ENCODE peak calls at places on chromosome 13, in four cellular contexts. C is AG04450, I is GM23248, B is tibial nerve. F is an unnamed sample.

GRCh38 chr13:80717834-80718233 is 376.9 kb upstream of the SPRY2 start:
- DNase-seq in C (no peak), I (no peak), B (no peak), F (no peak)

GRCh38 chr13:43804461-43805070 is 17.8 kb upstream of the ENOX1 start:
- DNase-seq in C (peak), I (peak), B (no peak), F (no peak)

GRCh38 chr13:104584481-104584880 is 1518.3 kb upstream of the SLC10A2 start:
- DNase-seq in C (no peak), I (no peak), B (no peak), F (no peak)

GRCh38 chr13:37617162-37617561 is 18.6 kb upstream of the POSTN start:
- DNase-seq in C (no peak), I (peak), B (no peak), F (no peak)

GRCh38 chr13:25112856-25113255 is 16.9 kb downstream of the PABPC3 start:
- DNase-seq in C (no peak), I (no peak), B (no peak), F (no peak)

GRCh38 chr13:73000027-73000674 is 58.7 kb upstream of the KLF5 start:
- DNase-seq in C (no peak), I (peak), B (no peak), F (no peak)

GRCh38 chr13:34931572-34931971 is 10.5 kb upstream of the NBEA start:
- DNase-seq in C (no peak), I (peak), B (no peak), F (no peak)

GRCh38 chr13:42551611-42552010 is 22.3 kb upstream of the TNFSF11 start:
- DNase-seq in C (no peak), I (no peak), B (no peak), F (no peak)

GRCh38 chr13:93963266-93964131 is 516.0 kb downstream of the DCT start:
- DNase-seq in C (no peak), I (peak), B (no peak), F (no peak)

GRCh38 chr13:43686557-43686956 is 100.2 kb downstream of the ENOX1 start:
- DNase-seq in C (peak), I (peak), B (no peak), F (no peak)

GRCh38 chr13:26946675-26947342 is 186.2 kb upstream of the GPR12 start:
- DNase-seq in C (peak), I (peak), B (no peak), F (no peak)

GRCh38 chr13:94389544-94390351 is 89.7 kb downstream of the DCT start:
- DNase-seq in C (no peak), I (peak), B (no peak), F (no peak)

GRCh38 chr13:49664606-49665005 is 26.7 kb downstream of the EBPL start:
- DNase-seq in C (no peak), I (no peak), B (no peak), F (no peak)

GRCh38 chr13:98509271-98510155 is 67.4 kb downstream of the STK24 start:
- DNase-seq in C (peak), I (peak), B (no peak), F (no peak)

GRCh38 chr13:71759506-71760225 is 107.3 kb downstream of the DACH1 start:
- DNase-seq in C (no peak), I (no peak), B (no peak), F (no peak)

GRCh38 chr13:50340566-50341287 is 325.5 kb downstream of the KCNRG start:
- DNase-seq in C (no peak), I (no peak), B (peak), F (no peak)

GRCh38 chr13:23447927-23448326 is 14.4 kb upstream of the SACS start:
- DNase-seq in C (peak), I (peak), B (no peak), F (no peak)

GRCh38 chr13:54852831-54853230 is 1824.2 kb downstream of the OLFM4 start:
- DNase-seq in C (no peak), I (no peak), B (no peak), F (no peak)

GRCh38 chr13:45119469-45119989 is 781 bp upstream of the GTF2F2 start:
- DNase-seq in C (peak), I (peak), B (no peak), F (no peak)

GRCh38 chr13:26614721-26615120 is 57.2 kb downstream of the WASF3 start:
- DNase-seq in C (no peak), I (no peak), B (no peak), F (no peak)

GRCh38 chr13:38804536-38804935 is 117.7 kb downstream of the FREM2 start:
- DNase-seq in C (no peak), I (peak), B (no peak), F (no peak)

GRCh38 chr13:94309997-94310842 is 169.3 kb downstream of the DCT start:
- DNase-seq in C (peak), I (peak), B (no peak), F (no peak)

GRCh38 chr13:37878496-37878895 is 8.9 kb upstream of the TRPC4 start:
- DNase-seq in C (no peak), I (peak), B (no peak), F (no peak)

GRCh38 chr13:113981611-113982295 is 7.9 kb upstream of the C13orf46 start:
- DNase-seq in C (no peak), I (no peak), B (no peak), F (peak)

GRCh38 chr13:41960195-41960699 is 662 bp downstream of the VWA8 start:
- DNase-seq in C (no peak), I (peak), B (no peak), F (no peak)

GRCh38 chr13:73833331-73834070 is 300.7 kb downstream of the KLF12 start:
- DNase-seq in C (peak), I (peak), B (no peak), F (no peak)

GRCh38 chr13:25175026-25175425 is 2.9 kb upstream of the AMER2 start:
- DNase-seq in C (no peak), I (no peak), B (no peak), F (no peak)

GRCh38 chr13:74287672-74288169 is 153.5 kb upstream of the KLF12 start:
- DNase-seq in C (peak), I (peak), B (peak), F (peak)

GRCh38 chr13:110590577-110590976 is 24.8 kb upstream of the NAXD start:
- DNase-seq in C (no peak), I (no peak), B (no peak), F (no peak)

GRCh38 chr13:20230913-20231838 is 943 bp downstream of the GJB6 start:
- DNase-seq in C (no peak), I (no peak), B (no peak), F (no peak)

GRCh38 chr13:53198017-53198416 is 169.4 kb downstream of the OLFM4 start:
- DNase-seq in C (no peak), I (no peak), B (no peak), F (no peak)

GRCh38 chr13:93388701-93389100 is 162.1 kb downstream of the GPC6 start:
- DNase-seq in C (peak), I (peak), B (no peak), F (no peak)

GRCh38 chr13:112894673-112895481 is 74.1 kb upstream of the MCF2L start:
- DNase-seq in C (no peak), I (no peak), B (no peak), F (no peak)
- H3K4me3 ChIP-seq in C (no peak), I (no peak), B (no peak), F (peak)

GRCh38 chr13:100490692-100491091 is 97.9 kb downstream of the GGACT start:
- DNase-seq in C (no peak), I (no peak), B (no peak), F (no peak)
- H3K27ac ChIP-seq in C (no peak), I (no peak), B (no peak), F (peak)

GRCh38 chr13:30464496-30465351 is 1.0 kb downstream of the HMGB1 start:
- DNase-seq in C (peak), I (peak), B (peak), F (peak)
- H3K4me3 ChIP-seq in C (peak), I (peak), B (peak), F (peak)

GRCh38 chr13:28179974-28180373 is 41.6 kb downstream of the PAN3 start:
- DNase-seq in C (no peak), I (peak), B (no peak), F (no peak)

GRCh38 chr13:28177877-28178276 is 39.5 kb downstream of the PAN3 start:
- DNase-seq in C (no peak), I (no peak), B (no peak), F (no peak)

GRCh38 chr13:28181413-28181812 is 43.1 kb downstream of the PAN3 start:
- DNase-seq in C (no peak), I (peak), B (no peak), F (no peak)

GRCh38 chr13:28173793-28174192 is 35.4 kb downstream of the PAN3 start:
- DNase-seq in C (no peak), I (peak), B (no peak), F (no peak)

DNA sequence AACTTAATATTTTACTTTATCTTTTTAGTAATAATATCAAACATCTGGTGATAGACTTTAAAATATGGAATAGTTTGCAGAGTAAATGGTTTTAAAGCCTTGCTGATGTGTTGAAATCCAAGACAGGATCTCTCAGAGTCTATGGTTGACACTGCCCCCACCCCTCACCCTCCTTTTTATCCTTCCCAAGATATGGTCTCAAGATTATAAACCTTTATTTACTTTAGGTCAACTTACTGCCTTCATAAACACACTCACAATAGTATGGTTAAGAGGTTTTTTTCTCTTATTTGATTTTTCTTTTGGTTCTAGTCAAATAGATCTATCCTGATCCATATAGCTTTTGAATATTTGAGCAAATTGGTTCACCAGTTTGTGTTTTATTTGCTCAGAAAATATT is 39.0 kb downstream of the PAN3 start:
- DNase-seq in C (no peak), I (no peak), B (no peak), F (no peak)
- H3K27ac ChIP-seq in C (no peak), I (no peak), B (no peak), F (no peak)

DNA sequence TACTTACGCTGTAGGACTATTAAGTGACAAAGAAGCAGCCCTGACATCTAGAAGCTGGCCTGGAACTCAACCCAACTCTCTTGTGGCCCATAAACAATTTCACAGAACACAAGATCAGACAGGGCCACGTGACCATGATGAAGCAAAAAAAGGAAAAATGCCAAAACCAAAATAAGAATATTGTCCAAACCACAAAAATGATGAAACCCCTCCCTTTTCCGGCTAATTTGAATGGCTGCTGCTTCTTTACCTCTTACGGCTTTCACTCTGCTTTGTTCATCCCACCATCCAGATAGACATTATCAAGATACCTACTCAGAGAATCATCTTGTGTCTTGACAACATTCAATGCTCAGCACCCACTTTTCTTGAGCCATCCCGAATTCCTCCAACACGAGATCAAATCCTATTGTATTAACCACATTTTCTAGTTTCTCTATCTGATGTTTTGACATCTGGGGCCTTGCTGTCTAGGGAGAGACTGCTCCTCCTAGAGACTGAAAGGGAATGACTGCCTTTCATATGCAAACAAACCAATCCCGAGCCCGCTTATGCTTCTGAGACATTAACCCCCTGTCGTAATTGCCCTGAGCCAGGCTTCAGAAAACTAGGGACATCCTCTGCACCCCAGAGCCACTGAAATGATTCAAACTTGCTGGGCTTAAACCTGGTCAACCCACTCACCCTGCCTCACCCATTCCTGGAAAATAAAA is 186.3 kb downstream of the TDRD3 start:
- DNase-seq in C (no peak), I (peak), B (peak), F (no peak)
- H3K4me3 ChIP-seq in C (no peak), I (peak), B (no peak), F (no peak)

GRCh38 chr13:29924482-29924884 is 74.1 kb upstream of the UBL3 start:
- DNase-seq in C (no peak), I (peak), B (no peak), F (no peak)

GRCh38 chr13:29926077-29926476 is 75.7 kb upstream of the UBL3 start:
- DNase-seq in C (no peak), I (no peak), B (no peak), F (no peak)

GRCh38 chr13:29924951-29925350 is 74.5 kb upstream of the UBL3 start:
- DNase-seq in C (no peak), I (no peak), B (no peak), F (no peak)

GRCh38 chr13:29923554-29924481 is 73.4 kb upstream of the UBL3 start:
- DNase-seq in C (peak), I (peak), B (peak), F (no peak)

GRCh38 chr13:29925457-29925856 is 75.0 kb upstream of the UBL3 start:
- DNase-seq in C (no peak), I (peak), B (peak), F (no peak)
- H3K27ac ChIP-seq in C (no peak), I (peak), B (no peak), F (no peak)

GRCh38 chr13:78136966-78137365 is 218.3 kb upstream of the EDNRB start:
- DNase-seq in C (no peak), I (no peak), B (no peak), F (no peak)

GRCh38 chr13:78133511-78133910 is 214.9 kb upstream of the EDNRB start:
- DNase-seq in C (no peak), I (no peak), B (no peak), F (no peak)

GRCh38 chr13:78139765-78140164 is 221.1 kb upstream of the EDNRB start:
- DNase-seq in C (no peak), I (no peak), B (no peak), F (no peak)

GRCh38 chr13:78138756-78139155 is 220.1 kb upstream of the EDNRB start:
- DNase-seq in C (no peak), I (no peak), B (no peak), F (no peak)

DNA sequence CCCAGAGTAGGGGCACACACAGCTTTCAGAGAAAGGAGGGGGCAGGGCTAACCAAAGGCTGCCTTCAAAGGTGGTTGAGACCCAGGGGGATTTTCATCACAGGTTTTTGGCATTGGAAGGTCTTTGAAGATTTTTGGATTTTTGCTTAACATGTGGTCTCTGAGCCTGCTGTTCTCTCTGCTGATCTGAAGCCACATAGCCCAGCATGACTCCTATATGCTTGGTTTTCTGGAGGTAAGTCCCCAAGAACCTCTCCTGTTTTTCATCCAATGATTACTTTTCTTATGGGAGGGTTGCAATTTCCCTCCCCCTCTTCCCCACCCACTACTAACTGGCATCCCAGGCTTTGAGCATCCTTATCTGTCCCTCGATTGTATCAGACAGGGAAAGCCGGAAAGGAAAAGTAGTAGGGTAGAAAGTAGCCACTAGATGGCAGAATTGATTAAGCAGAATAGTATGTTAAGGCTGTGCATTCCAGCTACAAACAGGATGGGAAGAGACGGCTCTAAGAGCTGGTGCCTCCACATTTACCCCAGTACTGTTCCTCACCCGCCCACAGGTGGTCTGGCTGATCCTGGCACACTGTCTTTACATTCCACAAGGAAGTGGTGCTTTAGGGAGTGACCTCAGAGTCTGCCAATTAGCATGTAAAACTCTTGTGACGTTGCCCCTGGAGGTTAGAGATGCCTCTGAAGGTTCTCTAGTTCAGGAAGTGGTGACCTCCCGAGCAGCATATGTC is 218.9 kb upstream of the EDNRB start:
- DNase-seq in C (peak), I (peak), B (no peak), F (no peak)
- H3K4me3 ChIP-seq in C (no peak), I (peak), B (no peak), F (peak)

DNA sequence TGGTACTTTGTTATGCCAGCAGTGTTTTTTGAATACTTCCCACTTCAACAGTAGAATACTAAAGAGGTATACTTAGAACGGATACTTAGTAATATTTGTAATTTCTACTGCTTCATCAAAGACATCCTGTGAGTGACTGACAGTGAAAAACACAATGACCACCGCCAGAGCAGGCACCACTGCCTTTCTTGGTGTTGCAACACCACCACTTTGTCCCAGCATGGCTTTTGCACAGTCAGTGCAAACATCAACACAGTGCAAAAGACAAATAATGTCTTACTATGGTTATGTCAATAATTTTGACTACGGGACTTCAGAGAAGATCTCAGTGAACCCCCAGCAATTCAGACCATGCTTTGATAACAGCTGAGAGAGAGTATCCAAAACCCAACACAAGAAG is 220.5 kb downstream of the RBM26 start:
- DNase-seq in C (no peak), I (no peak), B (no peak), F (no peak)
- H3K27ac ChIP-seq in C (no peak), I (no peak), B (no peak), F (no peak)

GRCh38 chr13:97369269-97369893 is 64.6 kb upstream of the RAP2A start:
- DNase-seq in C (no peak), I (peak), B (no peak), F (no peak)
- H3K4me3 ChIP-seq in C (peak), I (peak), B (peak), F (peak)

DNA sequence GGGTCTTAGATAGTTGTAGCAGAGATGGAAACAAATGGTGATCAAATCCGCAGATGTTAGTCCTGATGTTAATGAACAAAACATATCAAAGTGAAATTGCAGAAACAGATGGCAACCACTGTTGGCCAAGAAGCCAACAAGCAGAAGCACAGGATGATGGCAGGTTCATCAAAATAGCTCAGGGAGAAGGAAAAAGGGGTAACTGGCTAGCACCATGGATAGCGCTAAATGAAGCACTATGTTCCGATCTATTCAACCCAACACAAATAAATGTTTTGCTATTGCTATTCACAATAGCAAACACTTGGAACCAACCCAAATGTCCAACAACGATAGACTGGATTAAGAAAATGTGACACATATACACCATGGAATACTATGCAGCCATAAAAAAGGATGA is 413.7 kb downstream of the FGF14 start:
- DNase-seq in C (no peak), I (no peak), B (no peak), F (no peak)
- H3K27ac ChIP-seq in C (no peak), I (no peak), B (no peak), F (no peak)

F was measured in dorsolateral prefrontal cortex.